ENCODE peak calls at places on chromosomes 12 and 14, in seven cellular contexts. N is stimulated activated CD4-positive, alpha-beta T cell treated with anti-CD3 and anti-CD28 coated beads, Interleukin-15, amount 100 ng/mL, for 1 hour; J is endodermal cell; Q is HS-27A; R is BE2C; W is iPS-NIHi11; O is hippocampal formation. I is an unnamed sample.

GRCh38 chr12:115885040-115885439 is 392.5 kb downstream of the MED13L start:
- DNase-seq in N (no peak), J (peak), Q (no peak), R (no peak), W (no peak), O (no peak), I (no peak)

GRCh38 chr12:105352940-105353635 is 22.6 kb downstream of the C12orf75 start:
- DNase-seq in N (no peak), J (peak), Q (no peak), R (no peak), W (peak), O (no peak), I (peak)

GRCh38 chr14:59282366-59282765 is 93.9 kb downstream of the DAAM1 start:
- DNase-seq in N (no peak), J (no peak), Q (peak), R (no peak), W (no peak), O (no peak), I (no peak)

GRCh38 chr12:19434538-19434937 is 4.8 kb upstream of the AEBP2 start:
- DNase-seq in N (no peak), J (peak), Q (no peak), R (no peak), W (no peak), O (no peak), I (no peak)

GRCh38 chr14:98198385-98198784 is 1073.6 kb downstream of the BCL11B start:
- DNase-seq in N (no peak), J (no peak), Q (no peak), R (no peak), W (no peak), O (no peak), I (peak)

GRCh38 chr12:77841467-77842054 is 10.9 kb downstream of the NAV3 start:
- DNase-seq in N (no peak), J (no peak), Q (no peak), R (no peak), W (no peak), O (no peak), I (no peak)

GRCh38 chr12:77494306-77494705 is 336.4 kb upstream of the NAV3 start:
- DNase-seq in N (no peak), J (no peak), Q (no peak), R (no peak), W (peak), O (no peak), I (no peak)

GRCh38 chr12:41778934-41779333 is 365.7 kb downstream of the GXYLT1 start:
- DNase-seq in N (no peak), J (no peak), Q (no peak), R (no peak), W (no peak), O (no peak), I (no peak)

GRCh38 chr12:66014818-66015217 is 115.7 kb downstream of the LLPH start:
- DNase-seq in N (no peak), J (no peak), Q (no peak), R (no peak), W (no peak), O (no peak), I (no peak)

GRCh38 chr12:7787574-7788315 is 1.5 kb upstream of the NANOG start:
- DNase-seq in N (no peak), J (peak), Q (no peak), R (no peak), W (peak), O (no peak), I (peak)